ENCODE peak calls at places on chromosomes 7 and 10, in seven cellular contexts. K, P, X, J, L, I and D are unnamed samples.

GRCh38 chr7:151115121-151115835 is 29.0 kb downstream of the AGAP3 start:
- DNase-seq in K (peak; percentile 89), P (no peak), X (no peak), J (peak; percentile 62), L (no peak), I (peak; percentile 12), D (peak; percentile 60)

GRCh38 chr7:44067064-44067951 is 1.9 kb upstream of the PGAM2 start:
- DNase-seq in K (no peak), P (no peak), X (no peak), J (no peak), L (peak; percentile 58), I (no peak), D (no peak)

GRCh38 chr7:127798769-127799372 is 146.9 kb downstream of the SND1 start:
- DNase-seq in K (no peak), P (no peak), X (no peak), J (no peak), L (no peak), I (no peak), D (no peak)

GRCh38 chr10:97640868-97641811 is 669 bp downstream of the PI4K2A start:
- DNase-seq in K (no peak), P (peak; percentile 31), X (peak; percentile 25), J (peak; percentile 69), L (peak; percentile 72), I (peak; percentile 75), D (peak; percentile 47)

GRCh38 chr7:4123823-4124222 is 558.3 kb upstream of the FOXK1 start:
- DNase-seq in K (no peak), P (no peak), X (no peak), J (no peak), L (peak; percentile 33), I (peak; percentile 31), D (no peak)

GRCh38 chr10:126255313-126255712 is 133.0 kb downstream of the ADAM12 start:
- DNase-seq in K (no peak), P (no peak), X (no peak), J (no peak), L (no peak), I (no peak), D (no peak)

GRCh38 chr7:28293529-28293835 is 112.9 kb upstream of the JAZF1 start:
- DNase-seq in K (no peak), P (no peak), X (no peak), J (no peak), L (no peak), I (no peak), D (peak; percentile 9)

GRCh38 chr10:125076121-125076825 is 84.1 kb downstream of the CTBP2 start:
- DNase-seq in K (no peak), P (no peak), X (no peak), J (no peak), L (peak; percentile 22), I (no peak), D (no peak)

GRCh38 chr10:29998142-29998808 is 61.1 kb downstream of the JCAD start:
- DNase-seq in K (no peak), P (peak; percentile 76), X (peak; percentile 81), J (peak; percentile 87), L (peak; percentile 79), I (peak; percentile 88), D (peak; percentile 90)

GRCh38 chr7:134669845-134670373 is 23.3 kb downstream of the BPGM start:
- DNase-seq in K (no peak), P (peak; percentile 34), X (peak; percentile 61), J (no peak), L (no peak), I (peak; percentile 68), D (peak; percentile 86)

GRCh38 chr10:125629758-125630376 is 53.1 kb downstream of the TEX36 start:
- DNase-seq in K (no peak), P (no peak), X (peak; percentile 27), J (peak; percentile 9), L (no peak), I (peak; percentile 61), D (peak; percentile 77)

GRCh38 chr7:149820622-149821190 is 17.5 kb upstream of the ZNF862 start:
- DNase-seq in K (peak; percentile 82), P (no peak), X (no peak), J (no peak), L (no peak), I (no peak), D (no peak)

GRCh38 chr7:130935564-130936157 is 201.7 kb upstream of the KLF14 start:
- DNase-seq in K (no peak), P (no peak), X (no peak), J (no peak), L (no peak), I (no peak), D (no peak)

GRCh38 chr10:72425133-72425532 is 70.4 kb upstream of the DNAJB12 start:
- DNase-seq in K (no peak), P (no peak), X (no peak), J (no peak), L (no peak), I (peak; percentile 9), D (no peak)

GRCh38 chr7:149620961-149621360 is 123.4 kb upstream of the ZNF746 start:
- DNase-seq in K (peak; percentile 74), P (no peak), X (no peak), J (no peak), L (peak; percentile 56), I (no peak), D (no peak)

GRCh38 chr10:12214093-12214492 is 18.1 kb downstream of the CDC123 start:
- DNase-seq in K (no peak), P (no peak), X (no peak), J (no peak), L (no peak), I (no peak), D (peak; percentile 40)

GRCh38 chr10:78973901-78974408 is 94.8 kb upstream of the ZMIZ1 start:
- DNase-seq in K (peak; percentile 94), P (peak; percentile 82), X (peak; percentile 54), J (peak; percentile 90), L (peak; percentile 88), I (peak; percentile 66), D (peak; percentile 95)
- TF ChIP-seq CTCF in K (no peak), P (no peak), X (no peak), J (no peak), L (no peak), I (no peak), D (no peak)

GRCh38 chr7:1101580-1102431 is 13.9 kb downstream of the GPER1 start:
- DNase-seq in K (peak; percentile 78), P (no peak), X (no peak), J (no peak), L (no peak), I (no peak), D (no peak)
- H3K27ac ChIP-seq in K (no peak overlapping the region), P (no peak overlapping the region), X (no peak overlapping the region), J (no peak overlapping the region), L (no peak overlapping the region), I (no peak overlapping the region), D (no peak overlapping the region)

GRCh38 chr7:137990251-137990901 is 11.5 kb downstream of the CREB3L2 start:
- DNase-seq in K (no peak), P (no peak), X (no peak), J (no peak), L (no peak), I (peak; percentile 90), D (no peak)
- H3K4me1 ChIP-seq in K (peaks cover 61% of the 10 kb centered on the region), P (peaks cover 4% of the 10 kb centered on the region), X (peaks cover 77% of the 10 kb centered on the region), J (peaks cover 40% of the 10 kb centered on the region), L (peaks cover 84% of the 10 kb centered on the region), I (peaks cover 40% of the 10 kb centered on the region), D (no peaks in the 10 kb centered on the region)

GRCh38 chr10:28939352-28940157 is 262.2 kb downstream of the BAMBI start:
- DNase-seq in K (peak; percentile 50), P (peak; percentile 32), X (no peak), J (peak; percentile 95), L (peak; percentile 66), I (peak; percentile 77), D (peak; percentile 95)
- TF ChIP-seq CTCF in K (peak; percentile 6), P (no peak), X (no peak), J (peak; percentile 93), L (no peak), I (no peak), D (peak; percentile 90)

DNA sequence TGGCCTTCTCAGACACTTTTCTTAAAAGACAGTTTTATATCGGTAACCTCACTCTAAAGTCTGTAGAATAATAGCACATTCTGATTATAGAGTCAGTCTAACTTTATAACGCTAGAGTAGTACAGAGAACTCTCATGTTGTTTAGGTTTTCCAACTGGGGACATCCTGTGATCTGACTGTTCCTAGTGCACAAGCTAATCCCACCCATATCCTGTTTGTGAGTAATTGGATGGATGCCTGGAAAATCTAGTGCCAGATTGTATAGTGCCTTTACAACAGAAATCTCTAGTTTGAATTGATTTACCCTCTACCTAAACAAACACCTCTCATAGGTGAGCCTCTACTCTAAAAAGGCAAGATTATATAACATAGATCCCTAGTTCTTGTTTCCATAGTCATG is 107.4 kb downstream of the ZEB1 start:
- DNase-seq in K (no peak), P (no peak), X (no peak), J (no peak), L (no peak), I (peak; percentile 93), D (peak; percentile 71)
- H3K27ac ChIP-seq in K (peak overlapping the region; percentile 64), P (no peak overlapping the region), X (no peak overlapping the region), J (no peak overlapping the region), L (no peak overlapping the region), I (peak overlapping the region; percentile 3), D (no peak overlapping the region)

GRCh38 chr7:75969704-75970498 is 24.5 kb downstream of the TMEM120A start:
- DNase-seq in K (no peak), P (no peak), X (no peak), J (no peak), L (no peak), I (no peak), D (no peak)

GRCh38 chr7:75968561-75969001 is 25.8 kb downstream of the TMEM120A start:
- DNase-seq in K (no peak), P (peak; percentile 18), X (no peak), J (no peak), L (no peak), I (no peak), D (no peak)

GRCh38 chr7:75968012-75968411 is 26.4 kb downstream of the TMEM120A start:
- DNase-seq in K (no peak), P (peak; percentile 18), X (no peak), J (no peak), L (peak; percentile 65), I (no peak), D (no peak)

GRCh38 chr7:75967573-75967997 is 26.8 kb downstream of the TMEM120A start:
- DNase-seq in K (no peak), P (peak; percentile 47), X (no peak), J (no peak), L (no peak), I (peak; percentile 66), D (no peak)

DNA sequence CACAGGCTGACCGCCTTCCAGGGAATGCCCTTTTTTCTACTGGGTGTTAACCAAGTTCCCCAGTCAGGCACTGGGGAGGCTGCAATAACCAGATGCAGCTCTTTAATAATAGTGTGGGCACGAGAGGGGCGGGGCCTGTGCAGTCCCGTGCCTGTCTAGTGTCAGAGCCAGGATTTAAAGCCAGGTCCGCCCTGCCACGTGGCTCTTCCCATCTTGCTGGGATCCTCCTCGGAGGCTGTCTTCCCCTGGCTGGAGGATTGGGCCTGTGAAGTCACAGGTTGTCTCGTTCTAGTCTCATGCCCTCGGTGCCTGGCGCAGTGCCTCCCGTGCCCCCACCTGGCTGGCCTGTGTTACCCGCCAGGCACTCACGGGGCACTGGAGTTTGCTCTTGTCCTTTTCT is 25.2 kb downstream of the TMEM120A start:
- DNase-seq in K (no peak), P (peak; percentile 27), X (no peak), J (no peak), L (peak; percentile 84), I (no peak), D (no peak)
- H3K4me1 ChIP-seq in K (peaks cover 48% of the 10 kb centered on the region), P (no peaks in the 10 kb centered on the region), X (no peaks in the 10 kb centered on the region), J (no peaks in the 10 kb centered on the region), L (peaks cover 64% of the 10 kb centered on the region), I (peaks cover 42% of the 10 kb centered on the region), D (no peaks in the 10 kb centered on the region)

GRCh38 chr10:78150756-78151155 is 117.1 kb downstream of the RPS24 start:
- DNase-seq in K (no peak), P (no peak), X (peak; percentile 62), J (no peak), L (no peak), I (no peak), D (no peak)

GRCh38 chr10:78155722-78156121 is 122.1 kb downstream of the RPS24 start:
- DNase-seq in K (no peak), P (no peak), X (peak; percentile 24), J (no peak), L (no peak), I (no peak), D (no peak)
- TF ChIP-seq CTCF in K (no peak), P (no peak), X (peak; percentile 16), J (peak; percentile 20), L (no peak), I (no peak), D (no peak)